ENCODE peak calls at places on chromosomes 7 and 10, in seven cellular contexts. One of them, this sample, is unnamed.
A peak's percentile ranks its signal among the peaks of the same experiment; 100 is the strongest.

GRCh38 chr7:52233248-52233647 is 802.2 kb upstream of the POM121L12 start:
- DNase-seq in foreskin fibroblast: no peak
- DNase-seq in stomach: no peak
- DNase-seq in psoas muscle: no peak
- DNase-seq in thoracic aorta: no peak
- DNase-seq in HepG2: no peak
- DNase-seq in AG09319: no peak
- DNase-seq in this sample: no peak

GRCh38 chr7:114924066-114924712 is 2.3 kb downstream of the MDFIC start:
- DNase-seq in HepG2: no peak
- DNase-seq in stomach: no peak
- DNase-seq in psoas muscle: no peak
- DNase-seq in AG09319: no peak
- DNase-seq in foreskin fibroblast: no peak
- DNase-seq in thoracic aorta: no peak
- DNase-seq in this sample: no peak

GRCh38 chr7:155959894-155960293 is 147.6 kb upstream of the SHH start:
- DNase-seq in HepG2: no peak
- DNase-seq in stomach: peak; percentile 23
- DNase-seq in thoracic aorta: no peak
- DNase-seq in psoas muscle: no peak
- DNase-seq in AG09319: no peak
- DNase-seq in foreskin fibroblast: no peak
- DNase-seq in this sample: no peak

GRCh38 chr10:112615269-112615668 is 168.3 kb downstream of the VTI1A start:
- DNase-seq in psoas muscle: no peak
- DNase-seq in HepG2: no peak
- DNase-seq in thoracic aorta: no peak
- DNase-seq in AG09319: no peak
- DNase-seq in foreskin fibroblast: no peak
- DNase-seq in stomach: no peak
- DNase-seq in this sample: no peak

GRCh38 chr7:105279688-105280007 is 109.1 kb downstream of the SRPK2 start:
- DNase-seq in stomach: no peak
- DNase-seq in AG09319: no peak
- DNase-seq in thoracic aorta: no peak
- DNase-seq in HepG2: peak; percentile 39
- DNase-seq in psoas muscle: no peak
- DNase-seq in foreskin fibroblast: no peak
- DNase-seq in this sample: no peak

GRCh38 chr7:28958235-28958945 is at the start of gene TRIL:
- DNase-seq in psoas muscle: peak; percentile 91
- DNase-seq in thoracic aorta: no peak
- DNase-seq in HepG2: no peak
- DNase-seq in foreskin fibroblast: peak; percentile 80
- DNase-seq in AG09319: peak; percentile 35
- DNase-seq in stomach: peak; percentile 65
- DNase-seq in this sample: peak; percentile 43

GRCh38 chr10:71326464-71326881 is 7.4 kb downstream of the SLC29A3 start:
- DNase-seq in foreskin fibroblast: no peak
- DNase-seq in HepG2: no peak
- DNase-seq in AG09319: no peak
- DNase-seq in psoas muscle: no peak
- DNase-seq in stomach: peak; percentile 68
- DNase-seq in thoracic aorta: no peak
- DNase-seq in this sample: no peak

GRCh38 chr7:3588341-3588740 is 287.3 kb downstream of the SDK1 start:
- DNase-seq in thoracic aorta: no peak
- DNase-seq in foreskin fibroblast: no peak
- DNase-seq in HepG2: no peak
- DNase-seq in psoas muscle: no peak
- DNase-seq in AG09319: no peak
- DNase-seq in stomach: no peak
- DNase-seq in this sample: no peak

GRCh38 chr10:108249940-108250339 is 1085.4 kb upstream of the SORCS1 start:
- DNase-seq in AG09319: no peak
- DNase-seq in thoracic aorta: no peak
- DNase-seq in stomach: no peak
- DNase-seq in HepG2: no peak
- DNase-seq in psoas muscle: no peak
- DNase-seq in foreskin fibroblast: no peak
- DNase-seq in this sample: no peak

GRCh38 chr10:114491933-114492332 is 87.6 kb upstream of the AFAP1L2 start:
- DNase-seq in HepG2: no peak
- DNase-seq in foreskin fibroblast: no peak
- DNase-seq in AG09319: no peak
- DNase-seq in stomach: no peak
- DNase-seq in thoracic aorta: no peak
- DNase-seq in psoas muscle: no peak
- DNase-seq in this sample: no peak

GRCh38 chr7:68689087-68689433 is 909.2 kb upstream of the AUTS2 start:
- DNase-seq in HepG2: no peak
- DNase-seq in foreskin fibroblast: no peak
- DNase-seq in psoas muscle: no peak
- DNase-seq in stomach: no peak
- DNase-seq in AG09319: no peak
- DNase-seq in thoracic aorta: no peak
- DNase-seq in this sample: no peak

GRCh38 chr10:74047304-74047703 is 49.4 kb downstream of the VCL start:
- DNase-seq in stomach: no peak
- DNase-seq in psoas muscle: no peak
- DNase-seq in thoracic aorta: no peak
- DNase-seq in foreskin fibroblast: peak; percentile 94
- DNase-seq in HepG2: no peak
- DNase-seq in AG09319: peak; percentile 88
- DNase-seq in this sample: no peak

GRCh38 chr10:22550732-22551131 is 163.6 kb downstream of the PIP4K2A start:
- DNase-seq in psoas muscle: peak; percentile 71
- DNase-seq in foreskin fibroblast: peak; percentile 31
- DNase-seq in AG09319: no peak
- DNase-seq in HepG2: peak; percentile 40
- DNase-seq in thoracic aorta: no peak
- DNase-seq in stomach: peak; percentile 44
- DNase-seq in this sample: peak; percentile 75

GRCh38 chr10:29140991-29141390 is 147.9 kb upstream of the LYZL1 start:
- DNase-seq in stomach: no peak
- DNase-seq in AG09319: peak; percentile 63
- DNase-seq in foreskin fibroblast: peak; percentile 91
- DNase-seq in thoracic aorta: no peak
- DNase-seq in HepG2: no peak
- DNase-seq in psoas muscle: no peak
- DNase-seq in this sample: no peak

GRCh38 chr7:96416599-96416998 is 94.7 kb upstream of the SLC25A13 start:
- DNase-seq in AG09319: no peak
- DNase-seq in stomach: no peak
- DNase-seq in foreskin fibroblast: no peak
- DNase-seq in HepG2: peak; percentile 67
- DNase-seq in psoas muscle: no peak
- DNase-seq in thoracic aorta: no peak
- DNase-seq in this sample: no peak

GRCh38 chr7:25722856-25723255 is 429.1 kb upstream of the NFE2L3 start:
- DNase-seq in thoracic aorta: no peak
- DNase-seq in foreskin fibroblast: no peak
- DNase-seq in stomach: no peak
- DNase-seq in AG09319: no peak
- DNase-seq in HepG2: no peak
- DNase-seq in psoas muscle: no peak
- DNase-seq in this sample: no peak

GRCh38 chr7:25716421-25716820 is 435.6 kb upstream of the NFE2L3 start:
- DNase-seq in foreskin fibroblast: no peak
- DNase-seq in AG09319: no peak
- DNase-seq in stomach: no peak
- DNase-seq in psoas muscle: no peak
- DNase-seq in thoracic aorta: no peak
- DNase-seq in HepG2: no peak
- DNase-seq in this sample: no peak

GRCh38 chr7:25726180-25726579 is 425.8 kb upstream of the NFE2L3 start:
- DNase-seq in stomach: no peak
- DNase-seq in thoracic aorta: no peak
- DNase-seq in psoas muscle: no peak
- DNase-seq in HepG2: no peak
- DNase-seq in foreskin fibroblast: no peak
- DNase-seq in AG09319: no peak
- DNase-seq in this sample: no peak

GRCh38 chr7:25725483-25725882 is 426.5 kb upstream of the NFE2L3 start:
- DNase-seq in thoracic aorta: no peak
- DNase-seq in foreskin fibroblast: no peak
- DNase-seq in AG09319: peak; percentile 8
- DNase-seq in psoas muscle: no peak
- DNase-seq in HepG2: no peak
- DNase-seq in stomach: no peak
- DNase-seq in this sample: no peak

GRCh38 chr7:25720427-25720826 is 431.6 kb upstream of the NFE2L3 start:
- DNase-seq in stomach: no peak
- DNase-seq in psoas muscle: no peak
- DNase-seq in thoracic aorta: no peak
- DNase-seq in HepG2: no peak
- DNase-seq in AG09319: no peak
- DNase-seq in foreskin fibroblast: no peak
- DNase-seq in this sample: no peak
- TF ChIP-seq CTCF in stomach: no peak
- TF ChIP-seq CTCF in psoas muscle: no peak
- TF ChIP-seq CTCF in thoracic aorta: peak; percentile 28
- TF ChIP-seq CTCF in HepG2: peak; percentile 44
- TF ChIP-seq CTCF in AG09319: peak; percentile 44
- TF ChIP-seq CTCF in foreskin fibroblast: no peak
- TF ChIP-seq CTCF in this sample: peak; percentile 56

GRCh38 chr10:25695586-25695985 is 238.4 kb upstream of the MYO3A start:
- DNase-seq in psoas muscle: no peak
- DNase-seq in thoracic aorta: no peak
- DNase-seq in stomach: no peak
- DNase-seq in AG09319: no peak
- DNase-seq in HepG2: no peak
- DNase-seq in foreskin fibroblast: no peak
- DNase-seq in this sample: no peak

GRCh38 chr10:25694976-25695375 is 239.1 kb upstream of the MYO3A start:
- DNase-seq in thoracic aorta: no peak
- DNase-seq in HepG2: no peak
- DNase-seq in psoas muscle: no peak
- DNase-seq in foreskin fibroblast: no peak
- DNase-seq in stomach: no peak
- DNase-seq in AG09319: no peak
- DNase-seq in this sample: no peak

GRCh38 chr10:25694206-25694933 is 239.7 kb upstream of the MYO3A start:
- DNase-seq in thoracic aorta: no peak
- DNase-seq in stomach: no peak
- DNase-seq in AG09319: no peak
- DNase-seq in HepG2: no peak
- DNase-seq in psoas muscle: no peak
- DNase-seq in foreskin fibroblast: no peak
- DNase-seq in this sample: no peak

GRCh38 chr10:25697412-25697811 is 236.6 kb upstream of the MYO3A start:
- DNase-seq in psoas muscle: no peak
- DNase-seq in stomach: no peak
- DNase-seq in AG09319: no peak
- DNase-seq in thoracic aorta: no peak
- DNase-seq in HepG2: no peak
- DNase-seq in foreskin fibroblast: no peak
- DNase-seq in this sample: no peak

GRCh38 chr10:25696013-25696708 is 237.9 kb upstream of the MYO3A start:
- DNase-seq in AG09319: no peak
- DNase-seq in HepG2: no peak
- DNase-seq in psoas muscle: no peak
- DNase-seq in stomach: no peak
- DNase-seq in thoracic aorta: no peak
- DNase-seq in foreskin fibroblast: no peak
- DNase-seq in this sample: no peak
- TF ChIP-seq CTCF in AG09319: no peak
- TF ChIP-seq CTCF in HepG2: no peak
- TF ChIP-seq CTCF in psoas muscle: no peak
- TF ChIP-seq CTCF in stomach: no peak
- TF ChIP-seq CTCF in thoracic aorta: no peak
- TF ChIP-seq CTCF in foreskin fibroblast: no peak
- TF ChIP-seq CTCF in this sample: no peak

GRCh38 chr7:152142976-152143665 is 117.6 kb downstream of the GALNT11 start:
- DNase-seq in stomach: no peak
- DNase-seq in HepG2: no peak
- DNase-seq in psoas muscle: no peak
- DNase-seq in AG09319: no peak
- DNase-seq in thoracic aorta: no peak
- DNase-seq in foreskin fibroblast: no peak
- DNase-seq in this sample: no peak

GRCh38 chr7:152144557-152145245 is 119.2 kb downstream of the GALNT11 start:
- DNase-seq in foreskin fibroblast: no peak
- DNase-seq in thoracic aorta: no peak
- DNase-seq in stomach: no peak
- DNase-seq in AG09319: no peak
- DNase-seq in psoas muscle: no peak
- DNase-seq in HepG2: no peak
- DNase-seq in this sample: no peak

GRCh38 chr7:152149363-152149762 is 123.9 kb downstream of the GALNT11 start:
- DNase-seq in psoas muscle: no peak
- DNase-seq in AG09319: no peak
- DNase-seq in stomach: no peak
- DNase-seq in foreskin fibroblast: no peak
- DNase-seq in HepG2: no peak
- DNase-seq in thoracic aorta: no peak
- DNase-seq in this sample: no peak

GRCh38 chr7:152148706-152149105 is 123.2 kb downstream of the GALNT11 start:
- DNase-seq in psoas muscle: no peak
- DNase-seq in stomach: no peak
- DNase-seq in thoracic aorta: no peak
- DNase-seq in foreskin fibroblast: no peak
- DNase-seq in AG09319: no peak
- DNase-seq in HepG2: no peak
- DNase-seq in this sample: no peak

DNA sequence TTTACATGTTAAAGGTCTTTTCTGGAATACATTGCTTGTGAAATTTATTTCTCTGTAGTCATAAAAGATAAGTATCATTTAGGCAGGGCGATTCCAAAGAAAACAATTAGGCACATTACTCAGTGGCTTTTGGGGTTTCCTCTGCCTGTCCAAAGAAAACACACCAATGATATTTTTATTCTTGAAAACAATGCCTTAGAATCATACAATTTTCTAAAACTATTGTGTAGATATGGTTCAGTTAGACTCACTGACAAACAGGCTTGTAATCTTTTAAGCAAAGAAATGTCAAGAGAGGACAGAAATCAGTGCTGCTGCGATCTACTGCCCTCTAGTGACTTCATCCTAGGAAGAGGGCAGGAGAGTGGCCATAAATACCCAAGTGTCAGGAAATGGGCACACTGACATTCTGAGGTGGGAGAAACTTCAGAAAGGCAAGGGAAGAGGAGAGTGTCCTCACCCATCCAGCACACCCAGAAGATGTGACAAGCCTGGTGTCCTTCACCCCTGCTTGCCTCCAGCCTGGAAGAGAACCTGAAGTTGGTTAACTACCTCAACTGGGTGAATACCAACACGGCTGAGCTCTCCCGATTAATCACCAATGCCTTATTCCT is 120.5 kb downstream of the GALNT11 start:
- DNase-seq in psoas muscle: no peak
- DNase-seq in AG09319: peak; percentile 28
- DNase-seq in stomach: no peak
- DNase-seq in foreskin fibroblast: peak; percentile 78
- DNase-seq in thoracic aorta: no peak
- DNase-seq in HepG2: peak; percentile 40
- DNase-seq in this sample: peak; percentile 43
- TF ChIP-seq CTCF in psoas muscle: peak; percentile 50
- TF ChIP-seq CTCF in AG09319: peak; percentile 73
- TF ChIP-seq CTCF in stomach: peak; percentile 38
- TF ChIP-seq CTCF in foreskin fibroblast: peak; percentile 59
- TF ChIP-seq CTCF in thoracic aorta: peak; percentile 31
- TF ChIP-seq CTCF in HepG2: peak; percentile 80
- TF ChIP-seq CTCF in this sample: no peak

GRCh38 chr10:79925614-79926013 is 23.3 kb downstream of the SFTPD start:
- DNase-seq in thoracic aorta: no peak
- DNase-seq in psoas muscle: no peak
- DNase-seq in HepG2: no peak
- DNase-seq in AG09319: no peak
- DNase-seq in foreskin fibroblast: no peak
- DNase-seq in stomach: no peak
- DNase-seq in this sample: no peak
- TF ChIP-seq CTCF in thoracic aorta: no peak
- TF ChIP-seq CTCF in psoas muscle: no peak
- TF ChIP-seq CTCF in HepG2: no peak
- TF ChIP-seq CTCF in AG09319: no peak
- TF ChIP-seq CTCF in foreskin fibroblast: no peak
- TF ChIP-seq CTCF in stomach: no peak
- TF ChIP-seq CTCF in this sample: no peak

This sample was measured in endothelial cell.